ENCODE peak calls at places on chromosomes 5 and 9, in four cellular contexts. U is right lobe of liver, M is colonic mucosa, V is aorta. E is an unnamed sample. For H3K4me1 and H3K27me3, the result is how much of the 10 kb centered on the place peaks cover.

GRCh38 chr5:149387982-149388381 is 8.9 kb upstream of the IL17B start:
- DNase-seq in V (peak), U (no peak), M (no peak), E (peak)

GRCh38 chr9:136403915-136404800 is 4.2 kb upstream of the SNAPC4 start:
- DNase-seq in V (no peak), U (no peak), M (no peak), E (no peak)

GRCh38 chr9:7147136-7148090 is 389.6 kb downstream of the KDM4C start:
- DNase-seq in U (no peak), V (no peak), M (no peak), E (peak)

GRCh38 chr5:22567983-22568382 is 285.2 kb downstream of the CDH12 start:
- DNase-seq in U (no peak), M (no peak), V (no peak), E (no peak)

GRCh38 chr9:2362170-2362569 is 259.4 kb upstream of the VLDLR start:
- DNase-seq in V (no peak), M (no peak), U (no peak), E (no peak)

GRCh38 chr5:179777456-179777855 is 16.3 kb upstream of the LTC4S start:
- DNase-seq in M (no peak), U (no peak), V (no peak), E (no peak)

GRCh38 chr9:17082343-17082742 is 52.5 kb upstream of the CNTLN start:
- DNase-seq in V (no peak), U (no peak), M (no peak), E (peak)

GRCh38 chr5:140312067-140312790 is 9.3 kb upstream of the PFDN1 start:
- DNase-seq in V (no peak), M (no peak), U (no peak), E (no peak)

GRCh38 chr9:121324316-121324715 is 45.7 kb downstream of the STOM start:
- DNase-seq in V (no peak), U (no peak), M (no peak), E (no peak)

GRCh38 chr9:121322037-121322736 is 47.9 kb downstream of the STOM start:
- DNase-seq in V (no peak), M (no peak), U (no peak), E (no peak)

GRCh38 chr9:121323449-121324151 is 46.5 kb downstream of the STOM start:
- DNase-seq in M (no peak), U (no peak), V (no peak), E (no peak)

GRCh38 chr9:121321039-121321503 is 49.0 kb downstream of the STOM start:
- DNase-seq in U (no peak), M (no peak), V (no peak), E (peak)

DNA sequence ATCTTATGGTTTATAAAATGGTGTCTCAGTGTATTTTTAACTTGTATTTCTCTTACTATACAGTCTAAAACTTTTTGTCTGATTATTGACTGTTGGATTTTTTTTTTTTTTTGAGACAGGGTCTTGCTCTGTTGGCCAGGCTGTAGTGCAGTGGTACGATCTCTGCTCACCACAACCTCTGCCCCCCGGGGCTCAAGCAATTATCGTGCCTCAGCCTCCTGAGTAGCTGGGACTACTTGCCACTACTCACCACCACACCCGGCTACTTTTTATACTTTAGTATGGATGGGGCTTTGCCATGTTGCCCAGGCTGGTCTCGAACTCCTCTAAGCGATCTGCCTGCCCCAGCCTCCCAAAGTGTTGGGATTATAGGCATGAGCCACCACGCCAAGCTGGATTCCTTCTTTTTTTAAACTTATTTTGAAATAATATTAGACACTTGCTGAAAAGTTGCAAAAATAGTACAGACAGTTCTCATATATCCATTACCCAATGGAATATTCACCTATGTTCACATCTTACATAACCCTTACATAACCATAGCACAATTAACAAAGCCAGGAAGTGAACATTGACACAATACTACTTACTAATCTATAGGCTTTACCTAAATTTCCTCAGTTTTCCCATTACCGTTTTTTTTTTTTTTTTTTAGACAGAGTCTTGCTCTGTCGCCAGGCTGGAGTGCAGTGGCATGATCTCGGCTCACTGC is 47.2 kb downstream of the STOM start:
- DNase-seq in M (no peak), V (no peak), U (no peak), E (no peak)
- H3K4me1 ChIP-seq in M (under half), V (under half), U (under half), E (under half)

GRCh38 chr9:116322521-116322920 is 168.9 kb downstream of the PAPPA start:
- DNase-seq in M (no peak), U (no peak), V (no peak), E (no peak)

GRCh38 chr9:116323571-116323970 is 170.0 kb downstream of the PAPPA start:
- DNase-seq in V (no peak), U (no peak), M (no peak), E (no peak)

GRCh38 chr9:116320180-116320799 is 166.7 kb downstream of the PAPPA start:
- DNase-seq in M (no peak), V (no peak), U (no peak), E (no peak)

GRCh38 chr9:116319480-116319879 is 165.9 kb downstream of the PAPPA start:
- DNase-seq in V (no peak), M (no peak), U (no peak), E (no peak)

GRCh38 chr9:116323012-116323411 is 169.4 kb downstream of the PAPPA start:
- DNase-seq in V (no peak), U (no peak), M (no peak), E (no peak)
- H3K27me3 ChIP-seq in V (under half), U (under half), M (under half), E (under half)

DNA sequence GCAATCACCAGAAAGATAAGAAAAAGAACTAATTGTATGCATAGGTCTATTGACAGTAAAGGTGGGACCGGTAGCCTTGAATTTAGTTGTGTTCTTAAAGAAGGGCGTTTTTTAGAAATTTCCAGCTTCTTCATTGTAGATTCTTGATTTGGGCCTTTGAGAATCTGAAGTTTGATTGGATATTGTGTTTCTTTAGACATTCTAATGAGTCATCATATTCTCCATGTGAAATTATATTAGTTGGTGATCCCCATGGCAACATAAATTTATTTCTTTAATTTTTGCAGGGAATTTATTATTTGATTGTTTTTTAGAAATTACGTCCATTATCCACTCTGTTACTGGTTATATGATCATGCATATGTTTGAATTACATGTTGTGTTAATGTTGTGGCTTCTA is 63.6 kb downstream of the MAN2A1 start:
- DNase-seq in V (no peak), U (no peak), M (no peak), E (no peak)
- H3K4me1 ChIP-seq in V (under half), U (under half), M (under half), E (under half)

GRCh38 chr9:130662099-130662926 is 2.1 kb upstream of the PRDM12 start:
- DNase-seq in M (no peak), V (no peak), U (no peak), E (no peak)
- H3K27me3 ChIP-seq in M (half or more), V (under half), U (under half), E (under half)

GRCh38 chr9:84701801-84702200 is 32.3 kb downstream of the NTRK2 start:
- DNase-seq in V (no peak), U (no peak), M (no peak), E (no peak)
- H3K4me1 ChIP-seq in V (under half), U (under half), M (under half), E (under half)

E was measured in ovary.